ENCODE peak calls at places on chromosomes 13 and 19, in seven cellular contexts. W is mucosa of descending colon, S is fibroblast of mammary gland, B is aorta, A is spleen, C is AG10803, U is endodermal cell. E is an unnamed sample.

GRCh38 chr13:78121459-78122348 is 203.1 kb upstream of the EDNRB start:
- DNase-seq in W (no peak), S (peak), B (no peak), A (no peak), C (peak), U (peak), E (no peak)

GRCh38 chr13:55661505-55661904 is 1479.2 kb upstream of the PRR20A start:
- DNase-seq in W (no peak), S (no peak), B (no peak), A (no peak), C (no peak), U (peak), E (no peak)

GRCh38 chr13:51894239-51894638 is 32.5 kb downstream of the CCDC70 start:
- DNase-seq in W (no peak), S (no peak), B (no peak), A (no peak), C (no peak), U (peak), E (no peak)

GRCh38 chr19:48897181-48897580 is 1.4 kb downstream of the TULP2 start:
- DNase-seq in W (no peak), S (no peak), B (no peak), A (no peak), C (no peak), U (no peak), E (no peak)

GRCh38 chr19:40286674-40287421 is 1.7 kb upstream of the AKT2 start:
- DNase-seq in W (no peak), S (peak), B (peak), A (no peak), C (no peak), U (no peak), E (no peak)

GRCh38 chr13:21511841-21512240 is 52.7 kb upstream of the ZDHHC20 start:
- DNase-seq in W (no peak), S (peak), B (no peak), A (no peak), C (peak), U (no peak), E (no peak)

GRCh38 chr13:31781064-31781463 is 41.7 kb downstream of the RXFP2 start:
- DNase-seq in W (no peak), S (peak), B (no peak), A (no peak), C (peak), U (no peak), E (no peak)

GRCh38 chr13:114054269-114054668 is 78.2 kb downstream of the RASA3 start:
- DNase-seq in W (no peak), S (no peak), B (no peak), A (no peak), C (no peak), U (peak), E (peak)

DNA sequence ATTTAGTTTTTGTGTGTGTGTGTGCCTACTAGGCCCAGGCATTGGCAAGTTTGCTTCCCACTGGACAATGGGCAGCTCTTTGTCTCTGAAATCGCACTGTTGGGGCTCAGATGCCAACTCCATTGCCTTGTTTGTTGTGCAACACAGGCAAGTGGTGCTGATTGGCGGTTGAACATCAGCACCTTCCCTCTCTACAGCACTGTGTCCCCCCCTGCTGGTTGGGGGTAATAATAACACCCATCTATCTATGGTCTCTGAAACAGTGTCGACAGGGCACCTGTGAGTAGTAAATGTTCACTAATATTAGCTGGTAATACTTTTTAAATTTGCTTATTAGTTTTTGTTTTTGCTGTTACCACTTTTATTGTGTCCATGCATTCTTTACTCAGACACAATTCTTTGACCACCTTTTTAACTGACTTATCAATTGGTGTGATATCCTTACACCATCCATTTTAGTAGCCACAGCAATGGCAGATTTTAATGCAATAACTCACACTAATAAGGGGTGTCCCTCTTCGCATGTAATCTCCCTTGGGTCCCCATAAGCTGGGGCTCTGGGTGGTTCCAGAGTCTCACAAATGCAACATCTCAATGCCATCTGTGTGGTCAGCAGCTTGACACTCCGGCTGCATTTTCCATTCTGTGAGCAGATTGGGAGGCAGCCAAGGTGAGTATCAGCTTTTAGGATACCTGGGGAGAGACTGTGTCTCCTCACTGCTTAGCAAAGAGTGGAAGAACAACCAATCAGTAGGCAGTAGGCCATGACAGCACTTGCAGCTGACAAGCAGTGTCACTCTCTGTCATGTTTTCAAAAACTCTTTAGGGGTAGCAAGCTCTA is 47.7 kb upstream of the UQCRFS1 start:
- DNase-seq in W (no peak), S (peak), B (no peak), A (no peak), C (peak), U (peak), E (no peak)
- H3K4me3 ChIP-seq in W (no peak), S (no peak), B (no peak), A (no peak), C (no peak), U (no peak), E (no peak)

GRCh38 chr19:876089-876488 is 16.6 kb downstream of the CFD start:
- DNase-seq in W (no peak), S (no peak), B (no peak), A (no peak), C (no peak), U (no peak), E (no peak)
- H3K4me3 ChIP-seq in W (no peak), S (no peak), B (no peak), A (no peak), C (no peak), U (no peak), E (no peak)

GRCh38 chr19:18206018-18206417 is 2.2 kb upstream of the RAB3A start:
- DNase-seq in W (no peak), S (no peak), B (no peak), A (no peak), C (no peak), U (no peak), E (peak)
- H3K4me3 ChIP-seq in W (no peak), S (no peak), B (no peak), A (no peak), C (no peak), U (peak), E (no peak)

DNA sequence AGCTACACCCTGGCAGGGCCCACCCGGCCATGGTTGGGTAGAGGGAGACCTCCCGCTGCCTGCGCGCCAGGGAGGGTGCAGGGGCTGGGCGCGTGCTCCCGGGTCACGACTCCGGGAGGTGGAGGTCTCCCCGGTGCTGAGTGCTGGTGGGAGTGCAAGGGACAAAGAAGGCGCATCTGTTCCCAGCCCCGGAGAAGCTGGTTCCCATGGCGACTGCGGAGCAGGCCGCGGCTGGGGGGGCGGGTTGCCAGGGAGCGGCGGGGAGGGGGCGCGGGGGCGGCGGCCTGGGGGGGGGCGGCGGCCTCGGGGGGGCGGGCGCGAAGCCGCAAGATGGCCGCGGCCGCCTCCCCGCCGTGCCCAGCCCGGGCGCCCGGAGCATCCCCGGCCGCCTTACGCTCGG is 1.2 kb downstream of the CBARP start:
- DNase-seq in W (no peak), S (no peak), B (no peak), A (no peak), C (no peak), U (no peak), E (no peak)
- H3K4me3 ChIP-seq in W (no peak), S (peak), B (no peak), A (no peak), C (peak), U (peak), E (peak)

GRCh38 chr13:30751183-30751933 is 16.0 kb downstream of the ALOX5AP start:
- DNase-seq in W (no peak), S (no peak), B (no peak), A (no peak), C (no peak), U (no peak), E (no peak)
- H3K4me3 ChIP-seq in W (no peak), S (no peak), B (no peak), A (no peak), C (no peak), U (no peak), E (no peak)

GRCh38 chr19:4965061-4965460 is 3.9 kb upstream of the KDM4B start:
- DNase-seq in W (no peak), S (no peak), B (no peak), A (no peak), C (no peak), U (no peak), E (peak)
- H3K4me3 ChIP-seq in W (no peak), S (no peak), B (no peak), A (no peak), C (no peak), U (no peak), E (no peak)

GRCh38 chr19:14530505-14530904 is 1.1 kb downstream of the TECR start:
- DNase-seq in W (no peak), S (no peak), B (no peak), A (no peak), C (no peak), U (no peak), E (no peak)
- H3K4me3 ChIP-seq in W (no peak), S (no peak), B (no peak), A (peak), C (peak), U (peak), E (no peak)

GRCh38 chr19:41327499-41328156 is 17.7 kb downstream of the CCDC97 start:
- DNase-seq in W (peak), S (peak), B (peak), A (peak), C (no peak), U (peak), E (peak)
- H3K4me3 ChIP-seq in W (no peak), S (no peak), B (no peak), A (peak), C (no peak), U (no peak), E (no peak)

E was measured in right cardiac atrium.